ENCODE peak calls at places on chromosome 7, in five cellular contexts. W is CD4-positive, alpha-beta memory T cell; P is tibial artery; M is brain microvascular endothelial cell; N is body of pancreas. S is an unnamed sample.

GRCh38 chr7:123242467-123243097 is 42.8 kb upstream of the SLC13A1 start:
- DNase-seq in W (no peak), P (no peak), M (no peak), N (no peak), S (no peak)

GRCh38 chr7:70657532-70657931 is 474.4 kb upstream of the GALNT17 start:
- DNase-seq in W (no peak), P (no peak), M (no peak), N (no peak), S (peak; percentile 23)

GRCh38 chr7:130966246-130967009 is 232.4 kb upstream of the KLF14 start:
- DNase-seq in W (no peak), P (no peak), M (peak; percentile 81), N (no peak), S (no peak)

GRCh38 chr7:2355079-2356008 is 717 bp downstream of the EIF3B start:
- DNase-seq in W (peak; percentile 16), P (no peak), M (no peak), N (no peak), S (peak; percentile 49)

GRCh38 chr7:41425926-41426325 is 277.0 kb downstream of the INHBA start:
- DNase-seq in W (no peak), P (no peak), M (peak; percentile 63), N (no peak), S (peak; percentile 67)

GRCh38 chr7:114944742-114945625 is 23.1 kb downstream of the MDFIC start:
- DNase-seq in W (no peak), P (peak; percentile 86), M (peak; percentile 90), N (peak; percentile 27), S (peak; percentile 95)

GRCh38 chr7:159059629-159060028 is 85.0 kb downstream of the VIPR2 start:
- DNase-seq in W (no peak), P (no peak), M (no peak), N (no peak), S (no peak)

GRCh38 chr7:70563960-70564359 is 568.0 kb upstream of the GALNT17 start:
- DNase-seq in W (no peak), P (no peak), M (no peak), N (no peak), S (no peak)

GRCh38 chr7:139991267-139991666 is 71.5 kb downstream of the PARP12 start:
- DNase-seq in W (no peak), P (no peak), M (no peak), N (no peak), S (no peak)

GRCh38 chr7:6437251-6437650 is 10.5 kb downstream of the DAGLB start:
- DNase-seq in W (no peak), P (no peak), M (no peak), N (no peak), S (no peak)

GRCh38 chr7:70092314-70093303 is 494.3 kb downstream of the AUTS2 start:
- DNase-seq in W (no peak), P (no peak), M (no peak), N (no peak), S (peak; percentile 73)

GRCh38 chr7:73891178-73891885 is 30.4 kb downstream of the TMEM270 start:
- DNase-seq in W (no peak), P (no peak), M (no peak), N (no peak), S (no peak)

GRCh38 chr7:142463401-142463850 is 205.6 kb upstream of the PRSS58 start:
- DNase-seq in W (no peak), P (no peak), M (no peak), N (no peak), S (peak; percentile 34)

GRCh38 chr7:7433736-7434260 is 101.9 kb downstream of the COL28A1 start:
- DNase-seq in W (no peak), P (no peak), M (no peak), N (no peak), S (peak; percentile 55)

GRCh38 chr7:156778201-156778600 is 114.8 kb downstream of the LMBR1 start:
- DNase-seq in W (no peak), P (no peak), M (no peak), N (no peak), S (peak; percentile 5)

GRCh38 chr7:116630932-116631449 is 41.0 kb upstream of the MET start:
- DNase-seq in W (no peak), P (peak; percentile 45), M (peak; percentile 91), N (peak; percentile 95), S (no peak)

GRCh38 chr7:96300487-96300886 is 21.4 kb downstream of the SLC25A13 start:
- DNase-seq in W (no peak), P (no peak), M (peak; percentile 14), N (no peak), S (no peak)

GRCh38 chr7:83119002-83119358 is 43.7 kb downstream of the PCLO start:
- DNase-seq in W (no peak), P (no peak), M (no peak), N (no peak), S (no peak)

GRCh38 chr7:32937344-32938174 is 19.7 kb upstream of the FKBP9 start:
- DNase-seq in W (no peak), P (peak; percentile 54), M (no peak), N (peak; percentile 57), S (peak; percentile 30)

GRCh38 chr7:116330961-116331360 is 120.6 kb downstream of the TES start:
- DNase-seq in W (no peak), P (no peak), M (no peak), N (no peak), S (peak; percentile 58)

GRCh38 chr7:30087371-30087770 is 47.4 kb upstream of the MTURN start:
- DNase-seq in W (no peak), P (no peak), M (no peak), N (no peak), S (no peak)

GRCh38 chr7:139753079-139753692 is 24.6 kb downstream of the HIPK2 start:
- DNase-seq in W (no peak), P (no peak), M (no peak), N (no peak), S (no peak)

GRCh38 chr7:43572516-43573049 is 10.3 kb upstream of the STK17A start:
- DNase-seq in W (no peak), P (peak; percentile 69), M (peak; percentile 99), N (no peak), S (peak; percentile 93)

GRCh38 chr7:5694221-5694754 is 87.2 kb downstream of the RNF216 start:
- DNase-seq in W (no peak), P (no peak), M (peak; percentile 75), N (no peak), S (peak; percentile 72)

GRCh38 chr7:1807821-1808600 is 137.9 kb downstream of the ELFN1 start:
- DNase-seq in W (no peak), P (no peak), M (no peak), N (no peak), S (no peak)

GRCh38 chr7:158707610-158708009 is 3.0 kb upstream of the NCAPG2 start:
- DNase-seq in W (no peak), P (no peak), M (no peak), N (no peak), S (no peak)

DNA sequence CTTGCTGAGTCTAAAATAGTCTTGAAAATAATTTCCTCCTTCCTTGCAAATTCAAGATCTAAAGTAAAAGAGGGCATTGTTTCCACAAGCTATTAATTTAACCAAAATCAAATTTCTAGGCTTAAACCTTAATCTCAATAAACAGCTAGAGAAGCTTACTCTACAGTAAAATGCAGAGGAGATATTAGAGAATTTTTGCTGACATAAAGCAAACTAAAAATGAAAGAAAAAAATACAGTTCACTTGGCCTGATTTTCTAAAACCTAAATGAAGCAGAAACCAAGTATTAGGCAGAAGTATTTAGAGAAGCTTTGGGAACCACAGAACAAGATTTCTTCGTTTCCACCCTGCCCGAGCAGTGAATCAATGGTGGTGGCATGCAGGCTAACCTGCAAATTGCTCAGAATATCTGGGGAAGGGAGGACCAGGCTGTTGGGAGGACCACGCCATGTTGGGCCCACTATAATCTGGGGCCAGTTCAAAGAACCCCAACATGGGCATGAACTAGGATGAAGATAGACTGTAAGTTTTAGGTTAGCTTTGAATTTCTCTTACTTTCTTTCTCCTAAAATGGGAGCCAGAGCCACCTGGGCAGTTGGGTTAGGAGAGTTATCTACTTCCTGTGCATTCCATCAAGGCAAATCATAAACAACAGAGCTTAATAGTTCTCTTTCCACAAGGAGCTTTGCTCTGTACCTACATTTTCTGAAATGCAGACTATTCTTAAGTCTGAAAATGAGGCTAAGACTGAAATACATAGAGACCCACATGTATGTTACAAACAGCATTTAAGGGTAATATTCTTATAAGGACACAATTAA is 4.1 kb downstream of the LAMB1 start:
- DNase-seq in W (no peak), P (no peak), M (no peak), N (no peak), S (no peak)
- H3K27me3 ChIP-seq in W (peaks cover 11% of the 10 kb centered on the region), P (peaks cover 10% of the 10 kb centered on the region), M (no peaks in the 10 kb centered on the region), N (no peaks in the 10 kb centered on the region), S (no peaks in the 10 kb centered on the region)

DNA sequence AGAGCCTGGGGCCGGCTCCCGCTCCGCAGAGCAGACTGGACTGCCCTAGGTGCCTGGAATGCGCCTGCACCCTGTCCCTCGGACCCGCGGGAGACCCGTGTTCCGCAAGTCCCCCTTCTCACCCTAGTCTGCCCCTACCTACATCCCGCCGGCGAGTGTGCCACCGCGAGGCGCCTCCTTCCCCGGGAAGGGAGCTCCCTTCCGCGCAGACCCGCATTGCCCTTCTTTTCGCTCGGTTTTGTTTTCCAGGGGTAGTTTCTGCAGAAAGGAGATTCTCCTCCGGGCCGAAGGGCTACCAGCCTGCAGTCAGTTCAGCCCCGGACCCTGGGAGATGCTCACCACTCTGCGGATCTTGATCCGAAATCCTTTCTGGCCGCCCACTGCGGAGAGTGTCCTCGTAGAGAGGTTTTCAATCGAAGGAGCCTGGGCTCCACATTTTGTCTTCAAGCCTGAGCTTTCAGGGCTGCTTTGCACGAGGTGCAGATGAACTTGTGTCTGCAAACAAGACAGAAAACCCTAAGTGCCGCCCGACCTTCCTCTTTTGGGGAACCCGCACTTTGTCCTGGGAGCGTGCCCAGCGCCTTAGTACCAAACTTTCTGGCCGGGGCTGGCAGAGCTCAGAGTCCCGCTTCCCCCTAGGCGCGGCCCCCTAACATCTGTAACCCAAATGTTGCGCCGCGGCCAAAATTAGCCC is 7.0 kb upstream of the EN2 start:
- DNase-seq in W (no peak), P (no peak), M (no peak), N (no peak), S (no peak)
- H3K27me3 ChIP-seq in W (peaks cover 37% of the 10 kb centered on the region), P (peaks cover 91% of the 10 kb centered on the region), M (peaks cover 87% of the 10 kb centered on the region), N (peaks cover 63% of the 10 kb centered on the region), S (peaks cover 68% of the 10 kb centered on the region)

DNA sequence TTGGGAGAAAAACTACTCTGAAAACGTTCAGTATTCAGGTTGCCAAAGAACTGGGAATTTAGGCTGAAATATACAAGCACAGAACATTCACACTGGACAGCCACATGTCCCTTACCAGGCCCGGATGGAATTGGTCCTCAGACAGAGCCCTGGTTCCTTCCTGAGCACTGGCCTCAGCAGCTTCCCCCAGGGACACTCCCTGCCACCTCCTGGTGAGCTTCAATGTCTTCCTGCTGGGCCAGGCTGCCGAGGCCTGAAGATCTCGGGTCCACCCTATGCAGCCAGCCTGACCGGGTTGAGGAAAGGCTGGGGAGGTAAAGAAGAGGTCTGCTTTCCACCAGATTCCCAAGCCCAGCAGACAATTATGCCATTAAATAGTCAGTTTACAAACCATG is 24.8 kb downstream of the LEP start:
- DNase-seq in W (no peak), P (no peak), M (no peak), N (no peak), S (no peak)
- H3K27me3 ChIP-seq in W (peaks cover 4% of the 10 kb centered on the region), P (peaks cover 8% of the 10 kb centered on the region), M (peaks cover 19% of the 10 kb centered on the region), N (no peaks in the 10 kb centered on the region), S (no peaks in the 10 kb centered on the region)

DNA sequence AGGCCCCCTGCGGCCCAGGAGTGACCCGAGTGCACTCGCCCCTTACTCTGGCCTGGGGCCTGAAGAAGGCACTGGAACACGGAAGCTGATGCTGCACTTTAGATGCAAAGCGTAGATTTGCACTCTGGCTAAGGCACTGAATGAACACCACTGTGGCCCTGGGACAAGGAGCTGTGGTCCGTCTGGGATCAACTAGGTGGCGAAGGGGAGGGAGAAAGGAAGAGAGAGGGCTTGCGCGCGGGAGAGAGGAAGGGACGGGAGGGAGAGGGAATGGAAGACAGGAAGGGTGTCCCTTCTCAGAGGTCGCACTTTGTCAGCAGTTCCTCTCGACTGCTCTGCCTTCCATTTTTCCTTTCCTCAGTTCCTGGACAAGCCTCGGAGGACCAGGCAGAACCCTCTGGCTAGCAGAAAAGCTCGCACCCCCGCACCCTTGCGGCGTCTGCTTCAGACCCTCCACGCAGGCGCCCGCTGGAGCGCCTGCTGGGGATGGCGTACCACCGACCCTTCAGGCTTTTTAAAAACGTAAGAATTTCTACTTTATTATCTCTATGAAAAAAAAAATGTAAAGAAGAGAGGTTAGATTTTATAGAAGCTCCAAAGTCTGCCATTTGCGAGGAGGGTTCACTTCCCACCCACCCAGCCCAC is 1.2 kb downstream of the FERD3L start:
- DNase-seq in W (no peak), P (no peak), M (no peak), N (no peak), S (no peak)
- H3K27me3 ChIP-seq in W (no peaks in the 10 kb centered on the region), P (peaks cover 48% of the 10 kb centered on the region), M (peaks cover 17% of the 10 kb centered on the region), N (peaks cover 10% of the 10 kb centered on the region), S (peaks cover 30% of the 10 kb centered on the region)

S was measured in adipocyte.